ENCODE peak calls at places on chromosomes 11 and 22, in seven cellular contexts. One of them, this sample, is unnamed.

GRCh38 chr11:82750643-82751139 is 17.0 kb upstream of the FAM181B start:
- DNase-seq in substantia nigra: peak
- DNase-seq in BE2C: peak
- DNase-seq in activated T-helper 1 cell treated with Interleukin-2 at 50 U/mL for 16 hours: no peak
- DNase-seq in H4: no peak
- DNase-seq in activated CD4-positive, alpha-beta T cell treated with anti-CD3 and anti-CD28 coated beads, Interleukin-2, amount 50 U/mL, for 24 hours: no peak
- DNase-seq in AG08395: no peak
- DNase-seq in this sample: no peak

GRCh38 chr22:35327690-35328471 is 28.2 kb downstream of the TOM1 start:
- DNase-seq in substantia nigra: no peak
- DNase-seq in BE2C: no peak
- DNase-seq in activated T-helper 1 cell treated with Interleukin-2 at 50 U/mL for 16 hours: no peak
- DNase-seq in H4: no peak
- DNase-seq in activated CD4-positive, alpha-beta T cell treated with anti-CD3 and anti-CD28 coated beads, Interleukin-2, amount 50 U/mL, for 24 hours: no peak
- DNase-seq in AG08395: no peak
- DNase-seq in this sample: no peak

GRCh38 chr11:46524201-46524600 is 69.6 kb downstream of the AMBRA1 start:
- DNase-seq in substantia nigra: no peak
- DNase-seq in BE2C: no peak
- DNase-seq in activated T-helper 1 cell treated with Interleukin-2 at 50 U/mL for 16 hours: no peak
- DNase-seq in H4: no peak
- DNase-seq in activated CD4-positive, alpha-beta T cell treated with anti-CD3 and anti-CD28 coated beads, Interleukin-2, amount 50 U/mL, for 24 hours: no peak
- DNase-seq in AG08395: no peak
- DNase-seq in this sample: no peak

GRCh38 chr11:9606799-9607510 is 33.5 kb downstream of the WEE1 start:
- DNase-seq in substantia nigra: no peak
- DNase-seq in BE2C: no peak
- DNase-seq in activated T-helper 1 cell treated with Interleukin-2 at 50 U/mL for 16 hours: no peak
- DNase-seq in H4: no peak
- DNase-seq in activated CD4-positive, alpha-beta T cell treated with anti-CD3 and anti-CD28 coated beads, Interleukin-2, amount 50 U/mL, for 24 hours: no peak
- DNase-seq in AG08395: no peak
- DNase-seq in this sample: no peak

GRCh38 chr11:69096473-69096872 is 47.7 kb downstream of the TPCN2 start:
- DNase-seq in substantia nigra: no peak
- DNase-seq in BE2C: no peak
- DNase-seq in activated T-helper 1 cell treated with Interleukin-2 at 50 U/mL for 16 hours: no peak
- DNase-seq in H4: no peak
- DNase-seq in activated CD4-positive, alpha-beta T cell treated with anti-CD3 and anti-CD28 coated beads, Interleukin-2, amount 50 U/mL, for 24 hours: no peak
- DNase-seq in AG08395: no peak
- DNase-seq in this sample: no peak

GRCh38 chr22:38766076-38766777 is 10.4 kb upstream of the SUN2 start:
- DNase-seq in substantia nigra: peak
- DNase-seq in BE2C: peak
- DNase-seq in activated T-helper 1 cell treated with Interleukin-2 at 50 U/mL for 16 hours: no peak
- DNase-seq in H4: peak
- DNase-seq in activated CD4-positive, alpha-beta T cell treated with anti-CD3 and anti-CD28 coated beads, Interleukin-2, amount 50 U/mL, for 24 hours: no peak
- DNase-seq in AG08395: peak
- DNase-seq in this sample: no peak

GRCh38 chr11:64814712-64815187 is 4.4 kb upstream of the MEN1 start:
- DNase-seq in substantia nigra: no peak
- DNase-seq in BE2C: no peak
- DNase-seq in activated T-helper 1 cell treated with Interleukin-2 at 50 U/mL for 16 hours: no peak
- DNase-seq in H4: no peak
- DNase-seq in activated CD4-positive, alpha-beta T cell treated with anti-CD3 and anti-CD28 coated beads, Interleukin-2, amount 50 U/mL, for 24 hours: no peak
- DNase-seq in AG08395: no peak
- DNase-seq in this sample: no peak

GRCh38 chr11:1968454-1968995 is 21.4 kb downstream of the MRPL23 start:
- DNase-seq in substantia nigra: no peak
- DNase-seq in BE2C: no peak
- DNase-seq in activated T-helper 1 cell treated with Interleukin-2 at 50 U/mL for 16 hours: no peak
- DNase-seq in H4: no peak
- DNase-seq in activated CD4-positive, alpha-beta T cell treated with anti-CD3 and anti-CD28 coated beads, Interleukin-2, amount 50 U/mL, for 24 hours: no peak
- DNase-seq in AG08395: no peak
- DNase-seq in this sample: no peak

GRCh38 chr22:28801845-28802594 is 1.7 kb upstream of the XBP1 start:
- DNase-seq in substantia nigra: no peak
- DNase-seq in BE2C: no peak
- DNase-seq in activated T-helper 1 cell treated with Interleukin-2 at 50 U/mL for 16 hours: no peak
- DNase-seq in H4: no peak
- DNase-seq in activated CD4-positive, alpha-beta T cell treated with anti-CD3 and anti-CD28 coated beads, Interleukin-2, amount 50 U/mL, for 24 hours: no peak
- DNase-seq in AG08395: no peak
- DNase-seq in this sample: no peak

GRCh38 chr11:13681470-13681869 is 13.0 kb downstream of the FAR1 start:
- DNase-seq in substantia nigra: no peak
- DNase-seq in BE2C: no peak
- DNase-seq in activated T-helper 1 cell treated with Interleukin-2 at 50 U/mL for 16 hours: no peak
- DNase-seq in H4: no peak
- DNase-seq in activated CD4-positive, alpha-beta T cell treated with anti-CD3 and anti-CD28 coated beads, Interleukin-2, amount 50 U/mL, for 24 hours: no peak
- DNase-seq in AG08395: no peak
- DNase-seq in this sample: no peak

GRCh38 chr11:14499178-14499559 is 442 bp downstream of the COPB1 start:
- DNase-seq in substantia nigra: no peak
- DNase-seq in BE2C: peak
- DNase-seq in activated T-helper 1 cell treated with Interleukin-2 at 50 U/mL for 16 hours: no peak
- DNase-seq in H4: no peak
- DNase-seq in activated CD4-positive, alpha-beta T cell treated with anti-CD3 and anti-CD28 coated beads, Interleukin-2, amount 50 U/mL, for 24 hours: peak
- DNase-seq in AG08395: peak
- DNase-seq in this sample: peak

GRCh38 chr11:47552086-47552580 is 799 bp downstream of the CELF1 start:
- DNase-seq in substantia nigra: no peak
- DNase-seq in BE2C: peak
- DNase-seq in activated T-helper 1 cell treated with Interleukin-2 at 50 U/mL for 16 hours: no peak
- DNase-seq in H4: no peak
- DNase-seq in activated CD4-positive, alpha-beta T cell treated with anti-CD3 and anti-CD28 coated beads, Interleukin-2, amount 50 U/mL, for 24 hours: no peak
- DNase-seq in AG08395: peak
- DNase-seq in this sample: no peak

GRCh38 chr11:104968365-104968855 is at the start of gene CASP4:
- DNase-seq in substantia nigra: no peak
- DNase-seq in BE2C: no peak
- DNase-seq in activated T-helper 1 cell treated with Interleukin-2 at 50 U/mL for 16 hours: no peak
- DNase-seq in H4: peak
- DNase-seq in activated CD4-positive, alpha-beta T cell treated with anti-CD3 and anti-CD28 coated beads, Interleukin-2, amount 50 U/mL, for 24 hours: no peak
- DNase-seq in AG08395: peak
- DNase-seq in this sample: no peak

GRCh38 chr11:79074547-79074946 is 366.3 kb downstream of the TENM4 start:
- DNase-seq in substantia nigra: no peak
- DNase-seq in BE2C: no peak
- DNase-seq in activated T-helper 1 cell treated with Interleukin-2 at 50 U/mL for 16 hours: no peak
- DNase-seq in H4: no peak
- DNase-seq in activated CD4-positive, alpha-beta T cell treated with anti-CD3 and anti-CD28 coated beads, Interleukin-2, amount 50 U/mL, for 24 hours: no peak
- DNase-seq in AG08395: no peak
- DNase-seq in this sample: no peak

GRCh38 chr11:84022221-84022620 is 736.1 kb upstream of the CCDC90B start:
- DNase-seq in substantia nigra: peak
- DNase-seq in BE2C: no peak
- DNase-seq in activated T-helper 1 cell treated with Interleukin-2 at 50 U/mL for 16 hours: no peak
- DNase-seq in H4: no peak
- DNase-seq in activated CD4-positive, alpha-beta T cell treated with anti-CD3 and anti-CD28 coated beads, Interleukin-2, amount 50 U/mL, for 24 hours: no peak
- DNase-seq in AG08395: no peak
- DNase-seq in this sample: no peak